ENCODE peak calls at places on chromosomes 1 and 21, in ten cellular contexts. S is fibroblast of gingiva; A is ureter; M is COR-L47; X is GM12892; E is stimulated activated CD4-positive, alpha-beta T cell treated with anti-CD3 and anti-CD28 coated beads, Interleukin-4, amount 100 ng/mL, for 1 hour; G is NCI-H1436 treated with DMSO at 0.1 percent for 48 hours; O is NCI-H524; V is fibroblast of pulmonary artery; C is SHP77. Q is an unnamed sample.

GRCh38 chr1:154779563-154780189 is 90.4 kb downstream of the KCNN3 start:
- DNase-seq in S (no peak), A (no peak), M (no peak), X (no peak), E (no peak), G (no peak), O (no peak), V (no peak), C (no peak), Q (no peak)

GRCh38 chr1:33374336-33375105 is 53.6 kb upstream of the A3GALT2 start:
- DNase-seq in S (peak; percentile 47), A (no peak), M (no peak), X (no peak), E (no peak), G (no peak), O (peak; percentile 64), V (peak; percentile 44), C (no peak), Q (no peak)

GRCh38 chr1:183783896-183784637 is 20.9 kb upstream of the RGL1 start:
- DNase-seq in S (peak; percentile 29), A (no peak), M (no peak), X (no peak), E (no peak), G (no peak), O (peak; percentile 75), V (peak; percentile 93), C (no peak), Q (no peak)

GRCh38 chr1:23562138-23562819 is 3.0 kb upstream of the ID3 start:
- DNase-seq in S (peak; percentile 98), A (peak; percentile 95), M (peak; percentile 98), X (no peak), E (no peak), G (peak; percentile 78), O (peak; percentile 90), V (peak; percentile 99), C (peak; percentile 97), Q (peak; percentile 85)

GRCh38 chr1:221431068-221431651 is 310.7 kb downstream of the DUSP10 start:
- DNase-seq in S (peak; percentile 96), A (no peak), M (no peak), X (no peak), E (no peak), G (no peak), O (no peak), V (peak; percentile 41), C (no peak), Q (no peak)

GRCh38 chr1:17731460-17731859 is 23.7 kb upstream of the ACTL8 start:
- DNase-seq in S (no peak), A (no peak), M (no peak), X (no peak), E (no peak), G (no peak), O (no peak), V (no peak), C (no peak), Q (no peak)

GRCh38 chr1:10549919-10550656 is 75.3 kb downstream of the PEX14 start:
- DNase-seq in S (no peak), A (no peak), M (no peak), X (no peak), E (no peak), G (no peak), O (no peak), V (no peak), C (no peak), Q (no peak)

GRCh38 chr1:232127190-232127589 is 500.6 kb downstream of the DISC1 start:
- DNase-seq in S (peak; percentile 54), A (no peak), M (no peak), X (no peak), E (no peak), G (no peak), O (no peak), V (peak; percentile 70), C (no peak), Q (peak; percentile 71)

GRCh38 chr1:227946624-227947424 is 908 bp downstream of the WNT9A start:
- DNase-seq in S (peak; percentile 45), A (peak; percentile 84), M (peak; percentile 67), X (peak; percentile 68), E (peak; percentile 48), G (no peak), O (no peak), V (peak; percentile 60), C (peak; percentile 75), Q (peak; percentile 86)

GRCh38 chr1:205301220-205301821 is 20.2 kb downstream of the NUAK2 start:
- DNase-seq in S (peak; percentile 94), A (no peak), M (peak; percentile 13), X (no peak), E (no peak), G (no peak), O (no peak), V (peak; percentile 98), C (peak; percentile 23), Q (peak; percentile 96)

GRCh38 chr1:153288634-153289275 is 24.0 kb downstream of the PGLYRP3 start:
- DNase-seq in S (no peak), A (peak; percentile 54), M (no peak), X (no peak), E (peak; percentile 11), G (no peak), O (no peak), V (no peak), C (no peak), Q (peak; percentile 71)

GRCh38 chr1:165162671-165163241 is 193.8 kb downstream of the LMX1A start:
- DNase-seq in S (no peak), A (peak; percentile 44), M (peak; percentile 76), X (no peak), E (no peak), G (no peak), O (peak; percentile 60), V (no peak), C (peak; percentile 72), Q (no peak)

GRCh38 chr1:113981962-113982931 is 3.0 kb downstream of the OLFML3 start:
- DNase-seq in S (peak; percentile 85), A (peak; percentile 82), M (no peak), X (no peak), E (no peak), G (no peak), O (no peak), V (peak; percentile 90), C (no peak), Q (no peak)

GRCh38 chr1:205711105-205712048 is 31.1 kb upstream of the SLC45A3 start:
- DNase-seq in S (peak; percentile 70), A (peak; percentile 72), M (peak; percentile 78), X (no peak), E (peak; percentile 27), G (peak; percentile 33), O (peak; percentile 38), V (peak; percentile 90), C (peak; percentile 62), Q (peak; percentile 59)

GRCh38 chr1:234963180-234963903 is 165.3 kb downstream of the TOMM20 start:
- DNase-seq in S (peak; percentile 91), A (peak; percentile 89), M (no peak), X (peak; percentile 77), E (peak; percentile 86), G (no peak), O (no peak), V (peak; percentile 87), C (no peak), Q (peak; percentile 92)

GRCh38 chr1:180482425-180483275 is 19.7 kb downstream of the ACBD6 start:
- DNase-seq in S (peak; percentile 45), A (no peak), M (peak; percentile 43), X (no peak), E (no peak), G (no peak), O (peak; percentile 18), V (peak; percentile 75), C (peak; percentile 56), Q (peak; percentile 39)

GRCh38 chr1:9835758-9836631 is 12.2 kb upstream of the CLSTN1 start:
- DNase-seq in S (no peak), A (no peak), M (peak; percentile 15), X (no peak), E (no peak), G (no peak), O (peak; percentile 84), V (peak; percentile 52), C (peak; percentile 78), Q (no peak)

GRCh38 chr1:192474080-192474683 is 101.4 kb upstream of the RGS1 start:
- DNase-seq in S (no peak), A (no peak), M (peak; percentile 42), X (no peak), E (no peak), G (no peak), O (no peak), V (peak; percentile 54), C (peak; percentile 22), Q (no peak)

GRCh38 chr21:34808569-34809204 is 139.9 kb downstream of the CLIC6 start:
- DNase-seq in S (peak; percentile 38), A (no peak), M (no peak), X (no peak), E (no peak), G (no peak), O (no peak), V (peak; percentile 71), C (no peak), Q (peak; percentile 18)